ENCODE peak calls at places on chromosomes 12 and 14, in four cellular contexts. Z is fibroblast of lung; Y is CD8-positive, alpha-beta T cell; R is right lobe of liver. B is an unnamed sample.

GRCh38 chr12:17954788-17955187 is 135.2 kb downstream of the RERGL start:
- DNase-seq in Z (no peak), Y (no peak), R (no peak), B (no peak)

GRCh38 chr14:45940318-45940717 is 687.3 kb upstream of the MIS18BP1 start:
- DNase-seq in Z (no peak), Y (no peak), R (no peak), B (no peak)

GRCh38 chr12:27541031-27541719 is 17.2 kb downstream of the PPFIBP1 start:
- DNase-seq in Z (no peak), Y (no peak), R (no peak), B (no peak)

GRCh38 chr12:47133981-47134380 is 54.2 kb upstream of the AMIGO2 start:
- DNase-seq in Z (no peak), Y (no peak), R (no peak), B (no peak)

GRCh38 chr12:32083489-32083888 is 23.2 kb upstream of the BICD1 start:
- DNase-seq in Z (peak; percentile 64), Y (no peak), R (no peak), B (no peak)

GRCh38 chr12:13573698-13574321 is 377.3 kb downstream of the EMP1 start:
- DNase-seq in Z (peak; percentile 25), Y (no peak), R (no peak), B (no peak)

GRCh38 chr14:54444701-54445100 is 3.5 kb upstream of the CNIH1 start:
- DNase-seq in Z (no peak), Y (no peak), R (no peak), B (no peak)

GRCh38 chr12:48936379-48936979 is 11.2 kb upstream of the FKBP11 start:
- DNase-seq in Z (peak; percentile 84), Y (peak; percentile 92), R (peak; percentile 69), B (peak; percentile 86)

GRCh38 chr12:116969615-116970575 is 59.1 kb downstream of the FBXW8 start:
- DNase-seq in Z (peak; percentile 20), Y (no peak), R (no peak), B (no peak)

GRCh38 chr12:93322784-93323183 is 54.9 kb upstream of the NUDT4 start:
- DNase-seq in Z (no peak), Y (no peak), R (no peak), B (no peak)

DNA sequence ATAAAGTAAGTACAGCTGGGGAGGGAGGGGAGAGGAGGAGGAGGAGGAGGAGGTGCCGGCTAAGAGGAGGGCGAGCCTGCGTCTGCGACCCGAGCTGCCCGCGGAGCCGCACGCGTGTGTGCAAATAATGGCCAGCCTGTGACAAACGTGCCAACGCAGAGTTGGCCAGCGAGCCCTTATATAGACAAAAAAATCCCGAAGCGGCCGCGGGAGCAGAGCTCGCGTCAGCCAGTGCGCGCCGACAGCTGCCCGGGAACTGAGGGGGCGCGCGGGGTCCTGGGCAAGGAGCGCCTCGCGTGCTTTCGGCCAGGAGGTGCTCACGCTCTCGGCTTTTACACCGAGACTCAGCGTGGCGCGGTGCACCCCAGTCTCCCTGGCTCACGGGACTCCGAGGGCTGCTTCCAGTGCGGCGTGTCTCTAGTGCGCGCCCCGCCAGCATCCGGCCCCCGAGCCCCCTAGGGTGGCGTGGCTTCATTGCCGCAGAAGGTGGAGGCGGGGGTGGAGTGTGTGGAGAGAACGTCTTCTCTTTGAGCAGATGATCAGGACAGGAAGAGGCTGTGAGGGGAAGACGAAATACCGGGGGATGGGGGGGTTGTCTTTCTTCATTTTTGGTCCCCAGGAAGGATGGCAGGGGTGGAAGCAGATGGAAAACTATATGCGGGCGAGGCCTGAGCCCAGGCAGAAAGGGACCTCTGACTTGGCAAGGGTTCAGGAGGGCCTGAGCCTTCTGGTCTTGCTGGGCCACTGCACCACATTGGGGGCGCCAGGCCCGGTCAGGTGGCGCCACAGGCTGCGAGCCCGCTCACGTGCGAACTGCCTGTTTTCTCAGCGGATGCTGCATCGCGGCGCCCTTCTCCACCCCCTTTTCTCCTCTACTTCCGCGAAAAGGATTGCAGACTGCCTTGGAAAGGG is 659 bp downstream of the SLC16A7 start:
- DNase-seq in Z (peak; percentile 84), Y (peak; percentile 92), R (peak; percentile 75), B (peak; percentile 79)
- TF ChIP-seq CTCF in Z (no peak), Y (no peak), R (no peak), B (no peak)

GRCh38 chr12:70692681-70693288 is 55.6 kb upstream of the PTPRB start:
- DNase-seq in Z (peak; percentile 27), Y (no peak), R (no peak), B (no peak)
- TF ChIP-seq CTCF in Z (peak; percentile 59), Y (no peak), R (peak; percentile 33), B (peak; percentile 59)

GRCh38 chr12:109713187-109713984 is at the start of gene FAM222A:
- DNase-seq in Z (peak; percentile 95), Y (peak; percentile 99), R (peak; percentile 98), B (peak; percentile 97)
- TF ChIP-seq CTCF in Z (no peak), Y (no peak), R (peak; percentile 22), B (no peak)

DNA sequence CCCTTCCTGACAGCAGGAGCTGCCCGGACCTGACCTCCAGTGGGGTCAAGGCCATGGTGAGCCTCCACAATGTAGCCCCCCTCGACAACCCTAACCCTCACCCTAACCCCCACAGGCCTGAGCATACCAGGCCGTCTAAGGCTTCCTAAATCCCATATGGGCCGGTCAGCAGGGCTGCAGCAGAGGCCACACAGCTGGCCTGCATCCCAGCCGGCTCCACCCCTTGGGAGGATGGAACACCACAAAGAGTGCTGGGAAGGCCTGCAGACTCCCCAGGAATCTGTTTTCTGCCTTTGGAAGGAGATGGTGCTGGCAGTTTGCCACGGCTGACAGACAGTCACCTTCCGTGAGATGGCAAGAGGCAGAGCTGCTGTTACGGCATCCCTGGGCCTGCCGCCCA is 2.8 kb downstream of the TMEM179 start:
- DNase-seq in Z (peak; percentile 4), Y (no peak), R (peak; percentile 27), B (no peak)
- TF ChIP-seq CTCF in Z (no peak), Y (no peak), R (no peak), B (no peak)

DNA sequence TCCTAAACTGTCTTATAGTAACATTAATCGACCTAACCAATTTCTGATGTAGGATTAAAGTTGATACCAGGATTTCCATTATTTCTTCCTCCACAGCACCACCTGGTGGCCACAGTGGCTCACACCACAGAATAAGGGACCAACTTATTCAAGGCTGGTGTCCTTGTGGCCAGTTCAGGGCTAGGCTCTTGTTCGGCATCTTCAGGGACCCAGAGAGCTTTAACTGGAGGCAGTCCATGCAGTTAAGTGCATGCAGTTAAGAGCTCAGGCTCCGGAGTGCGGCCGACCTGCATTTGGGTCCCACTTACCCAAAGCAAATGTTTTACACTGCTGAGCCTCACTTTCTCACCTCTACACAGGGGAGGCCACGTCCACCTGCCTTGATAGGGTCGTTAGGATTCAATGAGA is 42.0 kb upstream of the GPR68 start:
- DNase-seq in Z (peak; percentile 74), Y (peak; percentile 87), R (peak; percentile 77), B (peak; percentile 76)
- TF ChIP-seq CTCF in Z (peak; percentile 85), Y (peak; percentile 90), R (peak; percentile 91), B (peak; percentile 83)

DNA sequence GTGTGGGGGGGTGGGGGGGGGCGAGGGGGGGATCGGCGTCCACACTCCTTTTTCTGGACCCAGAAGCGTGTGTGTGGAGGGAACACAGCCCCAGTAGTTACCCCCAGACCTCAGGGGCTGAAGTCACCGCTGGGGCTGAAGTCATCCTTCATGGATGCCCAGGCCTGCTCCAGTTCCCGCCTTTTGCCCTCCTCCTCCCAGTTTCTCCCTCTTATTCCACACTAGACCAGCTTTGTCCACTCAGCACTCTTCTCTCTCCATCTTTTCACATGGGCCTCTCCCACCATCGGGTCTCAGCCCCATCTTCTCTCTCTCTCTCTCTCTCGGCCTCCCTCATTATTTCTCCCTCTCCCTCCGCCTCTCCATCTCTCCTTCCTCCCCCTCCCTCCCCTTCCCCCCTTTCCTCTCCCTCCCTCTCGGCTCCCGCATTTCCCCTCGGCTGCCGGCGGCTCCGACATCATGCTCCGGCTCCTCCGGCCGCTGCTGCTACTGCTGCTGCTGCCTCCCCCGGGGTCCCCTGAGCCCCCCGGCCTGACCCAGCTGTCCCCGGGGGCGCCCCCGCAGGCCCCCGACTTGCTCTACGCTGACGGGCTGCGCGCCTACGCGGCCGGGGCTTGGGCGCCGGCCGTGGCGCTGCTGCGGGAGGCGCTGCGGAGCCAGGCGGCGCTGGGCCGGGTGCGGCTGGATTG is at the start of gene P3H3:
- DNase-seq in Z (peak; percentile 54), Y (no peak), R (no peak), B (no peak)
- TF ChIP-seq CTCF in Z (peak; percentile 3), Y (no peak), R (peak; percentile 25), B (no peak)

GRCh38 chr12:94710933-94711332 is 60.6 kb upstream of the TMCC3 start:
- DNase-seq in Z (peak; percentile 13), Y (no peak), R (no peak), B (no peak)
- TF ChIP-seq CTCF in Z (peak; percentile 8), Y (no peak), R (peak; percentile 24), B (peak; percentile 32)

GRCh38 chr14:68716698-68717097 is 76.2 kb downstream of the ZFP36L1 start:
- DNase-seq in Z (no peak), Y (no peak), R (no peak), B (no peak)

GRCh38 chr14:68718033-68718725 is 74.7 kb downstream of the ZFP36L1 start:
- DNase-seq in Z (no peak), Y (no peak), R (no peak), B (no peak)

GRCh38 chr14:68712703-68713370 is 80.0 kb downstream of the ZFP36L1 start:
- DNase-seq in Z (no peak), Y (no peak), R (no peak), B (no peak)

GRCh38 chr14:68713782-68714181 is 79.1 kb downstream of the ZFP36L1 start:
- DNase-seq in Z (no peak), Y (no peak), R (no peak), B (no peak)

GRCh38 chr14:68715032-68715924 is 77.6 kb downstream of the ZFP36L1 start:
- DNase-seq in Z (no peak), Y (no peak), R (no peak), B (no peak)
- TF ChIP-seq CTCF in Z (no peak), Y (no peak), R (no peak), B (no peak)

GRCh38 chr14:92560106-92560865 is 46.7 kb downstream of the RIN3 start:
- DNase-seq in Z (no peak), Y (no peak), R (no peak), B (no peak)

GRCh38 chr14:92557544-92557912 is 43.9 kb downstream of the RIN3 start:
- DNase-seq in Z (no peak), Y (no peak), R (no peak), B (no peak)

GRCh38 chr14:92559486-92559885 is 45.9 kb downstream of the RIN3 start:
- DNase-seq in Z (no peak), Y (no peak), R (no peak), B (no peak)

GRCh38 chr14:92556863-92557543 is 43.4 kb downstream of the RIN3 start:
- DNase-seq in Z (no peak), Y (no peak), R (no peak), B (no peak)

DNA sequence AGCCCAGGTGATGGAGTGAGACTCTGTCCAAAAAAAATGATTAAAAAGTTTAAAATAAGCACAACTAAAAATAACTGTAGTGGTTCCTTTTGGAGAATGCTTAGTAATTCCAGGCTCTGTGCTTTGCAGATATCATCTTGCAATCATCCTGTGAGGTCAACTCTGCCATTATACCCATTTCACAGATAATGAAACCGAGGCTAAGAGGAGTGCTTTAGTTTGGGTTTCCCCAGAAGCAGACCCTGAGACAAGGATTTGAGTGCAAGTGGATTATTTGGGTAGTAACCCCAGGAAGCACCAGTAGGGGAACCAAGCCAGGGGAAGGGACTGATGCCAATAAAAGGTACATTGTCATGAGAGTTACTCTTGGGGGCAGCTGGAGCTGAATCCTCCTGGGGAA is 44.7 kb downstream of the RIN3 start:
- DNase-seq in Z (no peak), Y (no peak), R (no peak), B (no peak)
- TF ChIP-seq CTCF in Z (no peak), Y (no peak), R (no peak), B (no peak)

B was measured in natural killer cell.